ENCODE peak calls at places on chromosomes 16 and 17, in eight cellular contexts. X is AG09309; Q is GM12864; M is pancreas; F is A549; T is CD4-positive, alpha-beta T cell; B is fibroblast of lung; C is nephron progenitor cell. U is an unnamed sample.

GRCh38 chr17:66952031-66952524 is 12.4 kb upstream of the CACNG4 start:
- DNase-seq in X (peak), F (peak), M (no peak), Q (no peak), B (peak), T (no peak), C (no peak), U (no peak)

GRCh38 chr17:17749921-17750320 is 68.7 kb downstream of the RAI1 start:
- DNase-seq in T (peak), C (peak), B (peak), F (peak), M (no peak), Q (peak), X (no peak), U (peak)

GRCh38 chr16:85556456-85557082 is 56.6 kb upstream of the GSE1 start:
- DNase-seq in Q (no peak), T (peak), C (peak), X (no peak), M (peak), B (peak), F (peak), U (no peak)

GRCh38 chr17:14794961-14795360 is 470.2 kb downstream of the PMP22 start:
- DNase-seq in C (no peak), Q (no peak), T (no peak), M (no peak), B (no peak), F (no peak), X (no peak), U (no peak)

GRCh38 chr17:79840204-79840988 is 1.2 kb upstream of the CBX4 start:
- DNase-seq in Q (no peak), F (no peak), C (peak), X (no peak), B (no peak), T (no peak), M (peak), U (peak)

GRCh38 chr17:17877548-17878358 is 41.0 kb upstream of the SREBF1 start:
- DNase-seq in F (no peak), M (peak), T (no peak), Q (no peak), B (peak), C (peak), X (peak), U (no peak)

GRCh38 chr16:53753431-53753830 is 49.5 kb downstream of the FTO start:
- DNase-seq in Q (no peak), T (no peak), C (no peak), B (no peak), F (no peak), M (no peak), X (no peak), U (no peak)

GRCh38 chr16:8878523-8878911 is 3.6 kb upstream of the LITAFD start:
- DNase-seq in M (peak), B (peak), X (peak), Q (no peak), C (no peak), T (no peak), F (no peak), U (no peak)

GRCh38 chr17:76063880-76064546 is 8.3 kb downstream of the SRP68 start:
- DNase-seq in F (no peak), B (no peak), X (no peak), C (no peak), M (no peak), Q (peak), T (peak), U (no peak)

GRCh38 chr17:29587591-29587990 is 1.9 kb downstream of the GIT1 start:
- DNase-seq in B (no peak), F (no peak), Q (no peak), C (no peak), T (no peak), X (no peak), M (peak), U (no peak)

GRCh38 chr17:29586676-29587469 is 2.6 kb downstream of the GIT1 start:
- DNase-seq in Q (no peak), T (no peak), B (no peak), M (peak), C (peak), X (no peak), F (no peak), U (no peak)

GRCh38 chr17:29584452-29585079 is 4.9 kb downstream of the GIT1 start:
- DNase-seq in M (peak), T (no peak), C (peak), X (no peak), B (peak), F (no peak), Q (no peak), U (no peak)

GRCh38 chr17:29583324-29584248 is 5.9 kb downstream of the GIT1 start:
- DNase-seq in M (peak), Q (no peak), C (no peak), T (no peak), B (no peak), X (no peak), F (no peak), U (no peak)

DNA sequence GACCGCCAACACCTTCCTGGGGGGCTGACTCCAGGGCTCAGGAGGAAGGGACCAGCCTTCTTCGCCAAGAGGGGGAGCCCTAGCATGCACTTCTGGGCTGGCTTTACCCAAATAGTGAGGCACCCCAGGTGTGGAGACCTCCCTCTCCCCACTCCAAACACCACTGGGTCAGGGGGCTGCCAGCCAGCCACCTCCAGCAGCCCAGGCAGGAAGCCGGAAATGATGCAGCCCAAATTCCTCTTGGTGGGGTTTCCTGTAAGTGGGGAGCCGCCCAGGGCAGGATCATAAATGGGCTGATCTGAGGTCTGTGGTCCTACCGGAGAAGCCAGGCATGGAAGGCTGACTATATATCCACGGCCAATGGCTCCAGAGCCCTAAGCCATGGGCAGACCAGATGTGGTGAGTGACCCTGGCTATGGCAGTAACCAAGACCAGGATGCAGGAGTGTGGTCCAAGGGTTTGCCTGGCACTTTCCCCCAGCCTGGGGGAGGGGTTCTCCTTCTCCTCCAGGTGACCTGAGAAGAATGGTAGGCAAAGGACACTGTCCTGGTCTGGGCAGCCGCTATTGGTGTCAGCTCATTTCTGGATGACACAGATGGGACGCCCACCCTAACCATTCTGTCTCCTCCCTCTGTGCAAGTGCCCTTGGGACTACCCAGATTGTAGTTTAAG is 4.2 kb downstream of the GIT1 start:
- DNase-seq in T (no peak), B (peak), F (no peak), Q (no peak), X (no peak), C (peak), M (peak), U (no peak)
- TF ChIP-seq CTCF in T (peak), B (peak), F (peak), Q (peak), X (peak), C (no peak), M (no peak), U (no peak)

GRCh38 chr17:29369831-29370735 is 20.1 kb upstream of the TAOK1 start:
- DNase-seq in B (peak), M (no peak), F (peak), T (peak), X (peak), C (peak), Q (no peak), U (peak)
- TF ChIP-seq CTCF in B (peak), M (peak), F (peak), T (peak), X (peak), C (peak), Q (peak), U (peak)

GRCh38 chr16:7765079-7765550 is 432.5 kb downstream of the RBFOX1 start:
- DNase-seq in X (no peak), C (no peak), F (no peak), M (no peak), T (no peak), B (no peak), Q (no peak), U (no peak)

DNA sequence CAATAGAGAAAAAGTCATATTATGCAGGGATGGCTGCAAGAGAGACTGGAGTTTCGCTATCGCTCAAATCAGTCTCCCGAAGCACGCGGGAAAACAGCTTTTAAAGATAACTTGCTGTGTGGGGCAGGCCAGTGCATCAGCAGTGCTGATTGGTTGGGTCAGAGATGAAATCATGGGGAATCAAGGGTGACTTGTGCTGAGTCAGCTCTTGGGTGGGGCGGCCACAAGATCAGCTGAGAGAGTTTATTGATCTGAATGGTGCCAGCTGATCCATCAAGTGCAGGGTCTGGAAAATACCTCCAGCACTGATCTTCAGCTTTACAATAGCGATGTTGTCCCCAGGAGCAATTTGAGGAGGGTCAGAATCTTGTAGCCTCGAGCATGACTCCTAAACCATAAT is 430.5 kb downstream of the RBFOX1 start:
- DNase-seq in T (no peak), M (no peak), B (no peak), F (no peak), X (no peak), C (no peak), Q (no peak), U (no peak)
- TF ChIP-seq CTCF in T (no peak), M (no peak), B (no peak), F (no peak), X (no peak), C (no peak), Q (no peak), U (no peak)

DNA sequence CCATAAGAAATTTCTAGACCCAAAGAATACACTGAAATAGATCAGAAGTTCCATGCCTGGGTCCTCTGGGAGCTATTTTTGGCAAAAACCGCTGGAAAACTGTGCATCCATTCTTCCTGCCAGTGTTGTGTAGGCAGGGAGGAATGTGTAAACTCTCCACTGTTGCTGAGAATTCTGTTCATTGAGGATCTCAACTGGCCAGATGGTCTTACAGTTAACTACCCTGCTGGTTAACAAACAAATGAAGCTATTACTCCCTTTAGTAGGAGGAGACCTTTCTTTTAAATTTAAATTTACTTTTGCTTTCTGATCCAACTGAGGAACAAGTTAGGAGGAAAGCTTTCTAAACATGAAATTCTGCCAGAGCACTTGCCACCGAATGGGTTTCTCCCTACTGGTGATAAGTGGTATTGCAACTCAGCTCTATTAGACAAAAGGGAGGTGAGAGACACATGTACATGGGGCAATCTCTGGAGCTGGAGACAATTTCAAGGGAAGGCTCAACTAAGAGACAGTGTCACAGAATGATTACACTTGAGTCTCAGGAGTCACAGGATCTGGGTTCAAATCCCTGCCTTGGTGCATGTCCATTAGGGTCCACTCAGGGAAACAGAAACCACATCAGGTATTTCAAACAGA is 37.6 kb downstream of the SOCS1 start:
- DNase-seq in M (no peak), X (no peak), B (peak), Q (no peak), C (no peak), T (no peak), F (no peak), U (no peak)
- TF ChIP-seq CTCF in M (peak), X (peak), B (peak), Q (peak), C (peak), T (peak), F (peak), U (peak)

GRCh38 chr16:2343211-2343610 is 2.7 kb upstream of the ABCA3 start:
- DNase-seq in F (no peak), M (no peak), B (no peak), T (no peak), X (no peak), Q (no peak), C (no peak), U (no peak)

GRCh38 chr16:2341456-2342447 is 1.2 kb upstream of the ABCA3 start:
- DNase-seq in B (no peak), Q (no peak), F (no peak), T (no peak), M (peak), X (no peak), C (peak), U (no peak)

GRCh38 chr16:2337431-2338296 is 2.9 kb downstream of the ABCA3 start:
- DNase-seq in B (no peak), Q (no peak), T (no peak), X (no peak), F (no peak), C (no peak), M (no peak), U (no peak)

GRCh38 chr16:2340564-2341455 is at the start of gene ABCA3:
- DNase-seq in C (peak), Q (peak), X (peak), B (peak), T (peak), F (peak), M (peak), U (peak)

DNA sequence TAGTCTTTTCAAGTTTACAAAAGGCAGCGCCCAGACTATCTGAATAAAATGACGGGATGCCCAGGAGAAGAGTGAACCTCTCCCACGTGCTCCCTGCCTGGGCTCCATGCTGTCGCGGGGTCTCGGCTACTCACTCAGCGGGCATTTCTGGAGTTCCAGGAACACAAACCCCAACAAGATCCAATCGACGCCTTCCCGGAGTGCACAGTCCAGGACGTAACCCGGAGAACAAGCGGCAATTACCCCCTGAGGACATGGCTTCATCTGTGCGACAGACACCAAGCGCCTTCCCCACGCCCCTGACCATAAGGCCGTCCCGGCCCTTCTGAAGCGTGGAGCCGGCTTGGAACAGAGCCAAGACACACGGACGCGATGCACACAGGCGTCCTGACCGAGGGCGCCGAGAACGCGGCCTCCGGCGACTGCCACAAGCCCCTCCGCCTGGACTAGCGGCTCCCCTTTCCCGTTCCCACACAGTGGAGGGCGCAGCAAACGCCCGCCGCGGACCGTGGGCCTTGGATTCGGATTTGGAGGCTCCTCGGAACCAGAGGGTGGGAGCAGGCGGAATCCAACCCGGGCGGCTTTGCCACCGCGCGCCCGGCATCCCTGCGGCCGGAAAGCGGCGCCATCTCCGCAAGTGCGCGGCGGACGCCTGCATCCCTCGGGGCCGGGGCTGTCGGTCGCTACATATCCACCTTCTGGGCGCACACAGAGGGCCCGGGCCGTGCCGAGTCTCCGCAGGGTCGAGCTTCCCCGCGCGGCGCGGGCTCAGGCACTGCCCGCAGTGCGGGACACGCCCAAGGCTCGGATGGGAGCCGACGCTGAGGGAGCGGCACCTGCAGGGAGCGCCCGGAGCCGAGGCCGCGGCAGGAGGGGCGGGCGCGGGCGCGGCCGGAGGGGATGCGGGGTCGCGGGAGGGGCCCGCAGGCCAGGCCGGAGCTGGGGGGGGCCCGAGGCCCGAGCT is 725 bp downstream of the ABCA3 start:
- DNase-seq in F (peak), T (peak), B (peak), Q (no peak), C (peak), M (peak), X (no peak), U (peak)
- TF ChIP-seq CTCF in F (no peak), T (peak), B (peak), Q (peak), C (no peak), M (no peak), X (no peak), U (no peak)

GRCh38 chr16:4693296-4693955 is at the start of gene NUDT16L1:
- DNase-seq in Q (peak), F (peak), C (peak), T (peak), B (peak), M (peak), X (peak), U (peak)
- TF ChIP-seq CTCF in Q (no peak), F (no peak), C (no peak), T (no peak), B (no peak), M (no peak), X (no peak), U (peak)

GRCh38 chr17:61411114-61411943 is 11.7 kb downstream of the TBX2 start:
- DNase-seq in X (no peak), M (peak), Q (no peak), B (peak), T (no peak), F (no peak), C (peak), U (peak)
- TF ChIP-seq CTCF in X (peak), M (no peak), Q (peak), B (peak), T (peak), F (peak), C (no peak), U (no peak)